ENCODE peak calls at places on chromosomes 13 and 19, in four cellular contexts. C is neural progenitor cell, U is cardiac muscle cell, H is BE2C. Q is an unnamed sample.

GRCh38 chr13:32284927-32285632 is 30.1 kb downstream of the ZAR1L start:
- DNase-seq in C (peak), H (no peak), U (peak), Q (peak)

GRCh38 chr19:2039082-2039958 is 11.7 kb downstream of the MKNK2 start:
- DNase-seq in H (peak), C (no peak), U (no peak), Q (no peak)

GRCh38 chr13:98216135-98216565 is 39.1 kb upstream of the RNF113B start:
- DNase-seq in H (peak), U (peak), C (no peak), Q (peak)

GRCh38 chr13:29434217-29434940 is 161.1 kb downstream of the SLC7A1 start:
- DNase-seq in C (no peak), H (peak), U (no peak), Q (no peak)

GRCh38 chr13:87235621-87236020 is 435.6 kb upstream of the SLITRK5 start:
- DNase-seq in C (no peak), H (no peak), U (no peak), Q (no peak)

GRCh38 chr19:19911150-19911549 is 10.4 kb downstream of the ZNF93 start:
- DNase-seq in H (no peak), C (no peak), U (peak), Q (no peak)

GRCh38 chr19:1082165-1082927 is 12.8 kb downstream of the POLR2E start:
- DNase-seq in C (peak), H (peak), U (no peak), Q (no peak)

GRCh38 chr13:49303533-49304252 is 56.0 kb downstream of the CDADC1 start:
- DNase-seq in H (no peak), C (no peak), U (no peak), Q (no peak)

GRCh38 chr19:4829001-4829712 is 2.4 kb downstream of the TICAM1 start:
- DNase-seq in C (no peak), H (no peak), U (no peak), Q (no peak)

GRCh38 chr13:48356750-48357149 is 53.2 kb downstream of the RB1 start:
- DNase-seq in H (no peak), C (no peak), U (no peak), Q (no peak)

GRCh38 chr13:50672025-50672424 is 171.5 kb downstream of the DLEU7 start:
- DNase-seq in H (no peak), U (no peak), C (no peak), Q (peak)

GRCh38 chr13:104975272-104975671 is 1560.2 kb downstream of the EFNB2 start:
- DNase-seq in U (no peak), H (no peak), C (no peak), Q (no peak)

GRCh38 chr13:65914707-65915106 is 1315.4 kb downstream of the PCDH9 start:
- DNase-seq in C (no peak), U (peak), H (no peak), Q (peak)

GRCh38 chr19:42249769-42250168 is 5.2 kb downstream of the ERF start:
- DNase-seq in U (no peak), C (no peak), H (no peak), Q (no peak)

GRCh38 chr19:31715249-31715944 is 366.2 kb upstream of the TSHZ3 start:
- DNase-seq in C (no peak), H (no peak), U (peak), Q (peak)

GRCh38 chr13:87907202-87907601 is 236.0 kb downstream of the SLITRK5 start:
- DNase-seq in U (no peak), C (no peak), H (no peak), Q (no peak)

GRCh38 chr13:33108620-33109019 is 92.4 kb downstream of the KL start:
- DNase-seq in C (no peak), U (peak), H (no peak), Q (peak)

GRCh38 chr13:87274209-87274819 is 396.9 kb upstream of the SLITRK5 start:
- DNase-seq in U (peak), C (peak), H (peak), Q (no peak)

GRCh38 chr13:90951663-90952062 is 395.8 kb upstream of the MIR17HG start:
- DNase-seq in H (no peak), U (no peak), C (no peak), Q (no peak)

GRCh38 chr13:72458701-72459100 is 268.7 kb downstream of the MZT1 start:
- DNase-seq in C (peak), U (peak), H (no peak), Q (no peak)

GRCh38 chr19:18167975-18168645 is 5.5 kb upstream of the IFI30 start:
- DNase-seq in C (peak), H (peak), U (peak), Q (peak)

GRCh38 chr13:31199527-31199848 is 287 bp upstream of the B3GLCT start:
- DNase-seq in H (no peak), C (no peak), U (no peak), Q (no peak)

GRCh38 chr13:31198524-31198923 is 1.3 kb upstream of the B3GLCT start:
- DNase-seq in U (no peak), H (no peak), C (no peak), Q (no peak)

GRCh38 chr13:31200636-31200970 is 828 bp downstream of the B3GLCT start:
- DNase-seq in U (no peak), C (peak), H (peak), Q (no peak)

GRCh38 chr13:31199849-31200635 is at the start of gene B3GLCT:
- DNase-seq in C (peak), U (peak), H (peak), Q (peak)

DNA sequence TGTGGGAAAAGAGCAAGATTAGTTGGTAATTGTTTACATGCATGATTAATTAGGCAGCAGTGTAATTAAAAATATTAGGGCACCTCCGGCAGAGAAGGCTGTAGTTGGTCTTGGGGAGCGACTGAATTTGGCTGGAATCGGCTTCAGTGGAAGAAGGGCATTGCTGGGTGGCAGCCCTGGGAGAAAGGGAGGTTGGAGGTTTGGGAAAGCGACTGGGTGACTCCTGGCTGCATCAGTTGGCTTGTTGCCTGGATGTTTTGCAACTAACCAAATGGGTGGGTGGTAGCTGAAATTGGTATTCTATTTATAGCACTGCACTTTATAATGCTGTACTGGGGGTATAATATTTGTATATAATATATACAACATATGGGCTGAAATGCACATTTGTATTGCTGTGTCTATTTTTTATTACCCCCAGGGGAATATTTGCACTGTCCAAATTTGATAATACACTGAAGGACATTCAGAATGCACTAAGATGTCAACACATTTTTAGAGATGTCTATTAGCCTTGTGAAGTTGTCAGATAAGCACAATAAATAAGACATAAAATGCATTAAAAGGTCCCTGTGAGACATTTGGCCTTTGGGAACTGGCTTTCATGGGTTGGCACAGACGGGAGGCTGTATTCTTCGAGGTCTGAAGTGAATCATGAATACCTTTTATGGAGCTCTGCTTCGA is 1.7 kb downstream of the B3GLCT start:
- DNase-seq in U (peak), C (no peak), H (peak), Q (peak)
- H3K4me3 ChIP-seq in U (peak), C (peak), H (peak), Q (peak)

DNA sequence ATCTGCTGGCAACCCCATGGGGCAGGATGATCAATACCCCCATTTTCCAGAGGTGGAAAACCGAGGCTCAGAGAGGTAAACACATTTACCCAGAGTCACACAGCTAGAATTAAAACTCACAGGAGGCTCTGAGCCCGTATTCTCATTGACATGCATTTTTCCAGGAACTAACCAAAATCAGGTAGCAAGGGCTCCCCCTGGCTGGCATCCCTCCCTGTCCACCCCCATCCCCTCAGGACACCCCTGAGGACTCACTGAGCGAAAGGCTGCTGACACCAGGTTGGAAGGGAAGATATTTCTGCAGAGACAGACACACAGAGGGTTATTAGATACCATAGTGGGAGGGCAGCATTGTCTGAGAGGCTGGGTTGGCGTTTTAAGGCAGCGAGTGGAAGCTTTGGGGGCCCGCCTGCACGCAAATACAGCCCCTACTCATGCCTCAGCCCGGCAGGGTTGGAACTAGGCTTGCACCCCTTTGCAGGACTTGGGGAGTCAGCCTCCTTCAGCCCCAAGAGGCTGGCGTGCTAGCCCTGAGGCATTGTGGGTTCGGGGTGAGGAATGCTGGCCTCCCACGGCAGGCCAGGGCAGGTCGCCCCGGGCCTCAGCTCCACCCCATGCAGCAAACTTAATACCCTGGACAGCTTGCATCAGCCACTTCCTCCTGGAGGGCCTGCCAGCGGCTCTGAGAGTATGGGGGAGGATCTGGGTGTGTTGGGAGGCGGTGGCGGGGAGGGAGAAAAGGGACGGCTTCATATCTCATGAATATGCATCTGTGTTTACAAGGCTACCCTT is 3.9 kb downstream of the SLC1A5 start:
- DNase-seq in U (peak), C (peak), H (peak), Q (no peak)
- TF ChIP-seq CTCF in U (peak), C (peak), H (peak), Q (peak)

GRCh38 chr13:43401364-43401763 is 378.0 kb downstream of the DNAJC15 start:
- DNase-seq in C (no peak), H (no peak), U (no peak), Q (no peak)
- H3K4me3 ChIP-seq in C (no peak), H (no peak), U (no peak), Q (no peak)

GRCh38 chr19:56158170-56158757 is 17.2 kb downstream of the ZNF444 start:
- DNase-seq in C (no peak), U (no peak), H (no peak), Q (no peak)

GRCh38 chr19:56153507-56153906 is 12.4 kb downstream of the ZNF444 start:
- DNase-seq in H (no peak), C (peak), U (no peak), Q (peak)

GRCh38 chr19:56156768-56157167 is 15.7 kb downstream of the ZNF444 start:
- DNase-seq in U (no peak), C (no peak), H (no peak), Q (no peak)

GRCh38 chr19:56152644-56153043 is 11.6 kb downstream of the ZNF444 start:
- DNase-seq in C (peak), U (no peak), H (no peak), Q (no peak)

DNA sequence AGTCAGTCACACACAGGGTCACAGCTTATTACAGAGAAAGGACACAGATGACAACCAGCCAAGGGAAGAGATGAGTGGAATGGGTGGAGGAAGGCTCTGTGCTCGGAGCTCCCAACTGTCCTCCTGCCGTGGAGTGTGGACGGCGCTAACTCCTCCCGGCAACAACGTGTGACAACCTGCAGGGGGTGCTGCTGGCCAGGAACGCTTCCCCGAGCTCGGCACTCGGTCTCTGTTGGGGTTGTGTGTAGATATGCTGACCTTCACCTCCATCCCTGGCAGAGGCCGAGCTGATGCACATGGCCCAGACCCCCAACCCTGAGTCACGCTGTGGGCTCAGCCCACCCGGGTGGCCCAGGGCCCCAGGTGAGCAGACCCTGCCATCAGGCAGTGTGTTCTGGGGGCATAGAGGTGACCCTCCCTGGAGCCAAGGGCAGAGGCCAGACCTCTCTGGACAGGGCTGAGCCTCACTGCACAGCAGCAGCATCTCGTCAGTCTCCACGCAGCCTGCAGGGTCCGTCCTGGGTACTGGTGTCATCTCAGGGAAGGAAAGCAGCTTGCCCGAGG is 14.1 kb downstream of the ZNF444 start:
- DNase-seq in H (peak), U (peak), C (peak), Q (no peak)
- TF ChIP-seq CTCF in H (peak), U (peak), C (peak), Q (peak)

GRCh38 chr13:113446488-113446854 is 6.8 kb downstream of the ADPRHL1 start:
- DNase-seq in H (no peak), U (no peak), C (no peak), Q (no peak)
- H3K4me3 ChIP-seq in H (no peak), U (no peak), C (no peak), Q (no peak)

DNA sequence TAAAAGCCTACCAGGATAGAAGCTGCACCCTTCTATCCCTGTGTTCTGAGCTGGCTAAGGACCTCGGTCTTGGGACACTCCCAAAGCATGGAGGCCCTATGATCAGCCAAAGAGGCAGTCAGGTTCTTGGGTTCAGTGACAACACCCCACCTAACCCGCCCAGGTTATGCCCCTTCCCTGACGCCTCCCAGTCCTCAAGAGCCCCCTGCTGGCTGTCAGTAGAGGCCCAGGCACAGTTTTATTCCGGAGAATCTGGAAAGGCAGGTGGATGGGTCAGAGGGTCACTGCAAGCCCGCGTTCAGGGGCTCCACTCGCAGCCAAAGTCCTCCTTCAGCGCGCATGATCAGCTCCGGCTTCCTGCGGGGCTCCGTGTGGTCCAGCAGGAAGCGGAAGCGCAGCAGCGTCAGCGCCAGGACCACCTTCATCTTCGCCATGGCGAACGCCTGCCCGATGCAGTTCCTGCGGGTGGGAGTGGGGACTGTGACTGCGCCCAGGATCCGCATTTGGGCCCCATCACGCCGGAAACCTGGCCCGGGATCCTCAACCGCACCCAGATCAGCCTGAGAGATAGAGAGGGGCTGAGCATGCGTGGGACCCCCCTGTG is 22.3 kb downstream of the OR10H3 start:
- DNase-seq in H (peak), C (no peak), U (no peak), Q (no peak)
- TF ChIP-seq CTCF in H (peak), C (no peak), U (no peak), Q (no peak)

Q was measured in foreskin fibroblast.